ENCODE peak calls at places on chromosomes 12 and 14, in four cellular contexts. E, C, W and R are unnamed samples.
A peak's percentile ranks its signal among the peaks of the same experiment; 100 is the strongest.

GRCh38 chr12:3110579-3110978 is 33.4 kb downstream of the TSPAN9 start:
- DNase-seq in E (no peak), C (no peak), W (peak; percentile 26), R (no peak)

GRCh38 chr12:49369723-49370145 is 2.5 kb downstream of the SPATS2 start:
- DNase-seq in E (peak; percentile 79), C (peak; percentile 68), W (peak; percentile 41), R (peak; percentile 73)

GRCh38 chr12:45986646-45987338 is 3.6 kb downstream of the SCAF11 start:
- DNase-seq in E (no peak), C (no peak), W (no peak), R (no peak)

GRCh38 chr12:2877959-2878732 is 1.1 kb downstream of the RHNO1 start:
- DNase-seq in E (no peak), C (no peak), W (no peak), R (no peak)

GRCh38 chr12:90829044-90829443 is 125.9 kb downstream of the CCER1 start:
- DNase-seq in E (no peak), C (no peak), W (no peak), R (no peak)

GRCh38 chr12:27593266-27593665 is 69.3 kb downstream of the PPFIBP1 start:
- DNase-seq in E (no peak), C (no peak), W (no peak), R (no peak)

GRCh38 chr12:69935651-69936100 is 110.6 kb downstream of the MYRFL start:
- DNase-seq in E (no peak), C (no peak), W (no peak), R (no peak)

GRCh38 chr12:22164101-22164500 is 118.1 kb downstream of the CMAS start:
- DNase-seq in E (no peak), C (no peak), W (no peak), R (no peak)

GRCh38 chr14:55689971-55690871 is 110.2 kb downstream of the KTN1 start:
- DNase-seq in E (no peak), C (no peak), W (no peak), R (peak; percentile 23)

GRCh38 chr14:75198291-75198933 is 22.0 kb upstream of the TMED10 start:
- DNase-seq in E (no peak), C (no peak), W (peak; percentile 16), R (no peak)

GRCh38 chr12:29149691-29150382 is 759 bp downstream of the FAR2 start:
- DNase-seq in E (no peak), C (peak; percentile 16), W (no peak), R (peak; percentile 47)

GRCh38 chr12:98812225-98812624 is 167.1 kb downstream of the APAF1 start:
- DNase-seq in E (no peak), C (no peak), W (no peak), R (no peak)

GRCh38 chr12:124646385-124647230 is 79.2 kb upstream of the NCOR2 start:
- DNase-seq in E (peak; percentile 5), C (no peak), W (no peak), R (peak; percentile 32)

GRCh38 chr12:126862500-126862899 is 1404.5 kb upstream of the TMEM132C start:
- DNase-seq in E (no peak), C (peak; percentile 14), W (no peak), R (no peak)
- TF ChIP-seq JUNB in E (no peak), C (no peak), W (no peak), R (no peak)

DNA sequence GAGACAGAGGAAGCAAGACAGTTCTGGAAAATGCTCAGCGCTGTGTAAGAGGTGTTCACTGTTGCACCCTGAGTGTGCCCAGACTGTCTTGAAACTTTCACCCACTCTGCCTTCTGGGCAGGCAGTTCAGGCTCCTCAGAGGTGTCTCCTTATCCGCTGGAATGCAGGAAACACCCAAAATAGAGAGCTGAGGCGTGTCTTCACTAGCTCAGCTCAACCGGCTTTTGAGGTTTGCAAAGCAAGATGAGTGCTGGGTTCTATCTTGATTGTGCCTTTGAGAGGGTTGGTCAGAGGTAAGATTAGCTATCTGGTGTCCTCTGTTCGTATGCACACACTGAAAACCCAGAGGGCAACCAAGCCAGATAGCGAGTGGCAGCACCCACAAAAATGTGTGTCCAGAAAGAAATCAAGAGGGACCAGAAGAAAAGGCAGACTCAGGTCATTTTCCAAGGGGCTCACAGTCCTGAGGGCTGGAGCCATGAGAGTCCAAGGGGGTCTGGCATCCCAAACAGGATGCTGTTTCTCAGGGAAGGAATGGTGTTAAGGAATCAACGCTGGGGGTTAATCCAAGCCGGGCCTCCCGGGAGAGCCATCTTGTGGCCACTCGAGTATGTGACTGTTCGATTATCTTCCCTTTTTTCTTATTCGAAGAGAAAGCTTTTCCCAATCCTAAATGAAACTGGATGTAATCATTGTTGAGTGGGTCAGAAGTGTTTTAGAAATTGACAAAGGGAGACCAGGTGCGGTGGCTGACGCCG is 47.1 kb downstream of the TBX3 start:
- DNase-seq in E (no peak), C (peak; percentile 34), W (no peak), R (peak; percentile 72)
- H2AFZ ChIP-seq in E (no peak overlapping the region), C (no peak overlapping the region), W (peak overlapping the region; percentile 77), R (peak overlapping the region; percentile 90)

GRCh38 chr12:130075497-130076076 is 86.7 kb upstream of the FZD10 start:
- DNase-seq in E (no peak), C (no peak), W (no peak), R (no peak)
- H3K27me3 ChIP-seq in E (no peaks in the 10 kb centered on the region), C (no peaks in the 10 kb centered on the region), W (peaks cover 36% of the 10 kb centered on the region), R (peaks cover 15% of the 10 kb centered on the region)

GRCh38 chr14:65330416-65330815 is 82.1 kb upstream of the FUT8 start:
- DNase-seq in E (no peak), C (no peak), W (no peak), R (no peak)
- TF ChIP-seq JUNB in E (no peak), C (no peak), W (no peak), R (no peak)

GRCh38 chr12:57229634-57230380 is at the start of gene SHMT2:
- DNase-seq in E (peak; percentile 93), C (peak; percentile 99), W (peak; percentile 95), R (peak; percentile 99)
- H2AFZ ChIP-seq in E (peak within 1 kb of the TSS; percentile 91), C (peak within 1 kb of the TSS; percentile 97), W (peak within 1 kb of the TSS; percentile 51), R (peak within 1 kb of the TSS; percentile 77)

GRCh38 chr12:94148841-94149780 is 734 bp downstream of the PLXNC1 start:
- DNase-seq in E (no peak), C (no peak), W (no peak), R (peak; percentile 75)
- H3K27me3 ChIP-seq in E (no peaks in the 10 kb centered on the region), C (peaks cover 26% of the 10 kb centered on the region), W (peaks cover 12% of the 10 kb centered on the region), R (peaks cover 94% of the 10 kb centered on the region)

DNA sequence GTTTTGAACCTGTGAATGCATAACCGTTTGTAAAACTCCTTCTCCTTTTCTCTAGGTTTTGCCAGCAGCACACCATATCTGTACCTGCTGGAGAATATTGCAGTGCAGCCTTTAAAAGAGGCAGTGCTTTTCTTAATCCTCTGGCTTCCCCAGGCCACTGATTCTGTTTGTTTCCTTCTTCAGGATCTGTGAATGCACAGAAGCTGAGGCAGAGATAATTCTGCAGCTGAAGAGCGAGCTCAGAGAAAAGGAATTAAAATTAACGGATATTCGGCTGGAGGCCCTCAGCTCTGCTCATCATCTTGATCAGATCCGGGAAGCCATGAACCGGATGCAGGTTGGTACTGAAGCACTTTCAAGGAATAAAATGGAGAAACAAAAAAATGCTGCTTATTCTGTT is 348.7 kb downstream of the NAV3 start:
- DNase-seq in E (no peak), C (no peak), W (no peak), R (no peak)
- TF ChIP-seq JUNB in E (no peak), C (no peak), W (no peak), R (no peak)

DNA sequence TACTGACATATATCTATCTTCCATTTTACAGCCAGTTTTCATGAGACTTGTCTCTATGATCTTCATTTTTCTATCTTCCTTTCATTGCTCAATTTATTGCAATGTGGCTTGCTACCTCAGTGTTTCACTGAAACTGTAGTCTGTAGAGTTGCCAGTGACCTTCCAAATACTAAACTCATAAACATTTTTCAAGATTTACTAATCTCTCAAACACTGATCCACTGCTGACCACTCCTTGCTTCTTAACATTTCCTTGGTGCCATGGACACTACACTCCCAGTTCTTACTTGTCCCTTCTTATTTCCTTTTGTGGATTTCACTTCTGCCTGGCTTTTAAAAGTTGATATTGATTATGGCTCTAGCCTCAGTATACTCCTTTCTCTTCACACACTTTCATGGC is 95.4 kb upstream of the SLCO1C1 start:
- DNase-seq in E (no peak), C (no peak), W (no peak), R (no peak)
- H2AFZ ChIP-seq in E (no peak overlapping the region), C (no peak overlapping the region), W (no peak overlapping the region), R (no peak overlapping the region)